ENCODE peak calls at places on chromosomes 3 and 15, in nine cellular contexts. E is left ventricle myocardium inferior; Y is heart right ventricle; F is endothelial cell of umbilical vein; D is CD4-positive, CD25-positive, alpha-beta regulatory T cell; V is neural progenitor cell; U is left lung; X is pancreas; S is A549. L is an unnamed sample.

GRCh38 chr3:37282996-37283395 is 108.6 kb upstream of the LRRFIP2 start:
- DNase-seq in E (no peak), Y (no peak), F (peak; percentile 25), D (no peak), V (no peak), U (no peak), X (no peak), S (no peak), L (no peak)

GRCh38 chr15:61796056-61796455 is 264.2 kb downstream of the VPS13C start:
- DNase-seq in E (no peak), Y (no peak), F (no peak), D (no peak), V (no peak), U (no peak), X (no peak), S (no peak), L (no peak)

GRCh38 chr3:197478746-197479668 is 76.8 kb downstream of the BDH1 start:
- DNase-seq in E (no peak), Y (no peak), F (no peak), D (no peak), V (peak; percentile 32), U (no peak), X (no peak), S (no peak), L (no peak)

GRCh38 chr3:134620476-134621115 is 30.2 kb downstream of the KY start:
- DNase-seq in E (no peak), Y (no peak), F (no peak), D (no peak), V (no peak), U (no peak), X (no peak), S (no peak), L (no peak)

GRCh38 chr15:85899927-85900326 is 105.2 kb upstream of the KLHL25 start:
- DNase-seq in E (no peak), Y (no peak), F (no peak), D (no peak), V (no peak), U (no peak), X (no peak), S (no peak), L (no peak)

GRCh38 chr3:99825239-99825638 is 7.6 kb downstream of the CMSS1 start:
- DNase-seq in E (no peak), Y (no peak), F (peak; percentile 82), D (no peak), V (no peak), U (no peak), X (no peak), S (no peak), L (no peak)

GRCh38 chr3:123094914-123095313 is 28.1 kb downstream of the PDIA5 start:
- DNase-seq in E (no peak), Y (no peak), F (no peak), D (no peak), V (no peak), U (no peak), X (no peak), S (no peak), L (no peak)

GRCh38 chr3:159766563-159767185 is 222.0 kb upstream of the IL12A start:
- DNase-seq in E (no peak), Y (peak; percentile 24), F (peak; percentile 55), D (no peak), V (peak; percentile 56), U (no peak), X (no peak), S (peak; percentile 69), L (no peak)

DNA sequence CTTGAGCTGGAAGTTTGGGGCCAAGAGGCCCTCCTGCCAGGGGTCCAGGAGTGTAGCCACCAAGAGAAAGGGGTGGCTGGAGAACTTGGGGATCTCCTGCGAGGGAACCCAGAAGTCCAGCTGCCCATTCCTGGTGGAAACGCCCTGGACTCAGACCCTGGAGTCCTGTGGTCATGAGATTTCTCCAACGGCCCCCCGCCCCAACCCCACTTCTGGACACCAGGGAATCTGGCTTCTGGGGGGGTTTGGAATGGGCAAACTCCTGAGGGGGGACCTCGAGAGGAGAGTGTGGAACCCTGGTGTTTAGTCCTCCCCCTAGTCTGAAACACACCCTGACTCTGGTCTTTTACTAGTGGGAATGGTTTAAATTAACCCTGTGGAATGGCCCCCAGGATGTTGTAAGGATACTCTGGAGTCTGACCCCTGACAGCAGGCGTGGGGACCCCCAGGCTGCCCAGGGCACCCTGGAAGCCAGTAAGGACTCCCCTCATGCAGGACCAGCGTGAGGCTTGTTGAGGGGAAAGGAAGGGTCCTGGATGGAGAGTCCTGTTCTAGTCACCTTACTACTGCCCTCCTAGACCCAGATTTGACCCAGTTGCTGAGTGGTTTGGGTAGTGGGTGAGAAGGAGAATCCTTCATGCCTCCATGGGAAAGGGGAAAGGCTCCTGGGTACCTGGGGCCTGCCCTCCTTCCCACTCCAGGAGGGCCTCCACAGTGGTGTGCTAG is 540 bp downstream of the KLHDC8B start:
- DNase-seq in E (no peak), Y (no peak), F (no peak), D (no peak), V (no peak), U (no peak), X (no peak), S (no peak), L (no peak)
- H3K4me3 ChIP-seq in E (peak overlapping the region; percentile 84), Y (peak overlapping the region; percentile 96), F (peak overlapping the region; percentile 94), D (no peak overlapping the region), V (peak overlapping the region; percentile 72), U (peak overlapping the region; percentile 50), X (peak overlapping the region; percentile 54), S (peak overlapping the region; percentile 66), L (peak overlapping the region; percentile 88)

GRCh38 chr3:62371032-62371734 is 2.2 kb downstream of the FEZF2 start:
- DNase-seq in E (no peak), Y (no peak), F (no peak), D (no peak), V (peak; percentile 65), U (peak; percentile 66), X (no peak), S (no peak), L (no peak)
- H3K4me1 ChIP-seq in E (peaks cover 68% of the 10 kb centered on the region), Y (peaks cover 12% of the 10 kb centered on the region), F (no peaks in the 10 kb centered on the region), D (no peaks in the 10 kb centered on the region), V (peaks cover 79% of the 10 kb centered on the region), U (no peaks in the 10 kb centered on the region), X (peaks cover 5% of the 10 kb centered on the region), S (peaks cover 3% of the 10 kb centered on the region), L (no peaks in the 10 kb centered on the region)

DNA sequence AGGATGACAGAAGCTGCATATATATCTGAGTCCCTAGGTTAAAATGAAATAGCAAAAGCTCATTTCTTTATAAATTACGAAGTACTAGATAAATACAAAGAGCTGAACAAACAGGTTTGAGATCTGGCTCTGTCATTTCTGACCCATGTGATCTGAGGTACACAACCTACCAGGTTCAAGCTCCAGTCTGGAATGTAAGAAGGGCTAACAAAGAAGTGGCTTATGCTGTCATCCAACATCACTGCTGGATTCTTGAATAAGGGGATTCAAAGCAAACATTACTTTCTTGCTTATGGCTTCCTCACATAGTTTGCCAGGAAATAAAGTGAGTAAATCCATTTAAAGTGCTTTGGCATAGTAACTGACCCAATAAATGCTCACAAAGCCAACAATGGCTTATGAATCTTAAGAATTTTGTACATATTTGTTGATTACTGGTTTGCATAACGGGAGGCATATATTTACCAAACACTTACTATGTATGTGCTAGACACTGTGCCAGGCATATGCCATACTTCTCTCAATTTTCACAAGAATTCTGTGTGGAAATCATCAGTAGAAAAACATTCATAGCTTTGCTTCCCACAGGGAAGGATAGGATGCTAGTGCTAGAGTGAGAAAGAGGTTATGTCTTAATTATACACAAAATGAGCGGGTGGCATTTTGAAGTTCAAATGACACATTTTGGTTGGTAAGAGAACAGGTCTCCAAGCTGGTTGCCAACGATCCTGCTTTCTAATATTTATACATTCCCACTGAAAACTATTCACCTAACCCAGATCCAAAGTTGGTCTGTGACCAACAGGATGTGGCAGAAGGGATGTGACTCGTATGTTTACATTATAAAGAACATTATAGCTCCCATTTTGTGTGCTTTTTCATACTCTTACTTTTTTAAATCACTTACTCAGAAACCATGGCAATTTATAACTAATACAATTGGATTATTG is 38.7 kb upstream of the CSPG5 start:
- DNase-seq in E (no peak), Y (no peak), F (peak; percentile 67), D (no peak), V (no peak), U (no peak), X (no peak), S (no peak), L (no peak)
- H3K27ac ChIP-seq in E (no peak overlapping the region), Y (no peak overlapping the region), F (no peak overlapping the region), D (no peak overlapping the region), V (no peak overlapping the region), U (no peak overlapping the region), X (no peak overlapping the region), S (no peak overlapping the region), L (no peak overlapping the region)

GRCh38 chr15:39942101-39942752 is 8.3 kb downstream of the EIF2AK4 start:
- DNase-seq in E (no peak), Y (no peak), F (no peak), D (no peak), V (no peak), U (no peak), X (no peak), S (no peak), L (no peak)
- H3K4me3 ChIP-seq in E (no peak overlapping the region), Y (no peak overlapping the region), F (no peak overlapping the region), D (no peak overlapping the region), V (no peak overlapping the region), U (no peak overlapping the region), X (no peak overlapping the region), S (no peak overlapping the region), L (no peak overlapping the region)

DNA sequence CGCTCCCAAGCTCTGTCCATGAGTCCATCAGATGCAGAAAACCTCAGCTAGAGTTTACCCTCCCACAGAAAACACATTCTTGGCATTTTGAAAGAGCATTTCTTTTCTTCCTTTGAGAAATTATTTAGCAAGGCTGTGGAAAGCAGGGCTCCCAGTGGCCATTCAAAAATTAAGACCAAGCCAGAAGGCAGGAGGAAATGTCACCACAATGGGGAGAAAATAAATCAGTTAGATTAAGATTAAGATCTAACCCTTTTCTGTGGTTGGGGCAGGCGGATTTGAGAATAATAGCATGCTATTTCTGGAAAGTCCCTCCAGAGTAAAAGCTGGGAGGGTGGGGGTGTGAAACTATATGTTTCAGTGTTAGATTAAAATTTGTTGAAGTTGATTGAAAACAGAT is 20.2 kb downstream of the LRIG1 start:
- DNase-seq in E (no peak), Y (no peak), F (peak; percentile 77), D (peak; percentile 53), V (no peak), U (no peak), X (no peak), S (no peak), L (no peak)
- H3K4me1 ChIP-seq in E (peaks cover 99% of the 10 kb centered on the region), Y (peaks cover 32% of the 10 kb centered on the region), F (peaks cover 38% of the 10 kb centered on the region), D (peaks cover 91% of the 10 kb centered on the region), V (peaks cover 92% of the 10 kb centered on the region), U (peaks cover 37% of the 10 kb centered on the region), X (peaks cover 99% of the 10 kb centered on the region), S (peaks cover 22% of the 10 kb centered on the region), L (peaks cover 32% of the 10 kb centered on the region)